ENCODE peak calls at places on chromosomes 13 and 19, in six cellular contexts. D is neural progenitor cell, F is H1, Z is K562, S is endodermal cell, X is Karpas-422. O is an unnamed sample.
A peak's percentile ranks its signal among the peaks of the same experiment; 100 is the strongest.

GRCh38 chr13:50798923-50799322 is 44.6 kb downstream of the DLEU7 start:
- DNase-seq in D (no peak), F (no peak), Z (no peak), S (no peak), X (no peak), O (no peak)

GRCh38 chr13:46296920-46297319 is 85.2 kb downstream of the LRRC63 start:
- DNase-seq in D (no peak), F (no peak), Z (peak; percentile 9), S (no peak), X (no peak), O (no peak)

GRCh38 chr19:42422576-42423461 is 4.4 kb downstream of the LIPE start:
- DNase-seq in D (no peak), F (no peak), Z (no peak), S (peak; percentile 74), X (peak; percentile 91), O (peak; percentile 44)

GRCh38 chr19:56333506-56333905 is 18.9 kb upstream of the ZSCAN5A start:
- DNase-seq in D (peak; percentile 48), F (no peak), Z (peak; percentile 48), S (peak; percentile 65), X (peak; percentile 88), O (peak; percentile 60)

GRCh38 chr19:49677901-49678674 is 1.0 kb downstream of the PRMT1 start:
- DNase-seq in D (peak; percentile 95), F (peak; percentile 72), Z (peak; percentile 68), S (peak; percentile 97), X (peak; percentile 96), O (peak; percentile 86)

GRCh38 chr19:29812080-29812880 is 489 bp downstream of the CCNE1 start:
- DNase-seq in D (peak; percentile 53), F (no peak), Z (peak; percentile 71), S (peak; percentile 61), X (peak; percentile 52), O (peak; percentile 33)

GRCh38 chr19:47324502-47324901 is 7.5 kb upstream of the C5AR2 start:
- DNase-seq in D (no peak), F (no peak), Z (no peak), S (no peak), X (no peak), O (no peak)

GRCh38 chr13:50577806-50578205 is 265.7 kb downstream of the DLEU7 start:
- DNase-seq in D (no peak), F (no peak), Z (no peak), S (no peak), X (no peak), O (no peak)

GRCh38 chr19:40104754-40105153 is 14.0 kb upstream of the ZNF780A start:
- DNase-seq in D (no peak), F (no peak), Z (no peak), S (no peak), X (no peak), O (no peak)

GRCh38 chr19:36573020-36573947 is at the start of gene ZNF529:
- DNase-seq in D (peak; percentile 97), F (peak; percentile 86), Z (peak; percentile 86), S (peak; percentile 98), X (peak; percentile 96), O (peak; percentile 93)

GRCh38 chr19:44746946-44747738 is 1.4 kb upstream of the BCL3 start:
- DNase-seq in D (peak; percentile 82), F (no peak), Z (peak; percentile 95), S (peak; percentile 93), X (no peak), O (peak; percentile 99)

GRCh38 chr19:51439021-51439465 is 19.2 kb downstream of the SIGLEC8 start:
- DNase-seq in D (peak; percentile 26), F (no peak), Z (peak; percentile 41), S (peak; percentile 54), X (peak; percentile 95), O (no peak)

GRCh38 chr19:14413765-14414171 is 5.4 kb downstream of the DDX39A start:
- DNase-seq in D (no peak), F (no peak), Z (no peak), S (no peak), X (no peak), O (no peak)

GRCh38 chr13:37138169-37138568 is 32.7 kb upstream of the CSNK1A1L start:
- DNase-seq in D (no peak), F (peak; percentile 0), Z (no peak), S (peak; percentile 56), X (no peak), O (no peak)

GRCh38 chr13:43489168-43489730 is 297.5 kb downstream of the ENOX1 start:
- DNase-seq in D (no peak), F (no peak), Z (no peak), S (no peak), X (no peak), O (peak; percentile 18)

GRCh38 chr13:114088863-114089262 is 43.6 kb downstream of the RASA3 start:
- DNase-seq in D (no peak), F (no peak), Z (no peak), S (no peak), X (no peak), O (no peak)

GRCh38 chr19:29887498-29887897 is 54.5 kb upstream of the URI1 start:
- DNase-seq in D (no peak), F (no peak), Z (peak; percentile 27), S (no peak), X (no peak), O (no peak)

GRCh38 chr13:113667771-113668490 is 912 bp downstream of the GRK1 start:
- DNase-seq in D (no peak), F (no peak), Z (no peak), S (peak; percentile 38), X (no peak), O (no peak)

GRCh38 chr13:80945328-80945727 is 604.4 kb upstream of the SPRY2 start:
- DNase-seq in D (peak; percentile 91), F (peak; percentile 25), Z (no peak), S (peak; percentile 85), X (no peak), O (no peak)

GRCh38 chr13:21546372-21546771 is 57.6 kb downstream of the MICU2 start:
- DNase-seq in D (no peak), F (no peak), Z (no peak), S (no peak), X (no peak), O (no peak)

GRCh38 chr19:30648321-30648720 is 276.1 kb downstream of the ZNF536 start:
- DNase-seq in D (no peak), F (no peak), Z (no peak), S (peak; percentile 68), X (no peak), O (no peak)

GRCh38 chr19:49114630-49115363 is 627 bp downstream of the LIN7B start:
- DNase-seq in D (peak; percentile 93), F (no peak), Z (peak; percentile 50), S (peak; percentile 88), X (peak; percentile 64), O (peak; percentile 69)

GRCh38 chr13:76266566-76266965 is 619.6 kb downstream of the KCTD12 start:
- DNase-seq in D (no peak), F (no peak), Z (no peak), S (no peak), X (no peak), O (no peak)

GRCh38 chr13:98972627-98973026 is 5.2 kb downstream of the DOCK9 start:
- DNase-seq in D (peak; percentile 41), F (no peak), Z (no peak), S (no peak), X (no peak), O (no peak)

GRCh38 chr13:36101157-36101556 is 30.0 kb downstream of the DCLK1 start:
- DNase-seq in D (no peak), F (no peak), Z (no peak), S (no peak), X (no peak), O (no peak)

GRCh38 chr13:74021507-74021906 is 112.7 kb downstream of the KLF12 start:
- DNase-seq in D (no peak), F (no peak), Z (no peak), S (no peak), X (no peak), O (no peak)

GRCh38 chr13:30805603-30806011 is 70.3 kb downstream of the ALOX5AP start:
- DNase-seq in D (no peak), F (no peak), Z (no peak), S (no peak), X (peak; percentile 28), O (no peak)
- H3K9ac ChIP-seq in D (no peak overlapping the region), F (no peak overlapping the region), Z (no peak overlapping the region), S (no peak overlapping the region), X (no peak overlapping the region), O (no peak overlapping the region)

DNA sequence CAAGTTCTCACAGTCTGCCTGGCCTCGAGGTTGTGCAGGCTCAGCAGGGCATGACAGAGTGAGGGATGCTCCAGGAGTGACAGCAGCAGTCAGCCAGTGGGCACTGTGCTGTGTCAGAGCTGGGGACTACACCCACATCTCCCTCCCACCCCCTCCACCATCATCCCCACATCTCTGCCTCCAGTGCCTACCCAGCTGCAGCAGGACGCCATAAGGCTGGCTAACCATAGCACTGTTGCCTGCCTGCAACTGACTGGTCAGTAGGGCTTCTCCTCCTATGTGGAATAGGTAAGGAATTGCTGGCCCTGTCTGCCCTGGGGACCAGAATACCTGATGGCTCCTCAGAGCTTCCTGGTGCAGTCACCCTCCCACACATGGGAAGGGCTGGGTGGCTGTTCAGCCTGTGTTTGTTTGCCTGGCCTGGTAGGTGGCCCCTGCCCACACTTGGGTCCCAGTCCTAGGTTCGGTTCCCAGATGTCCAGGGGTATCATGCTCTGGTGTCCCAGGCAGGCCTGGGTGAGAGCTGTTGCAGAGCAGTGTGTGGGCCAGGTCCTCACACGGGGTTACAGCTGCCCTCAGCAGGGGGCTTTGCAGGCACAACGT is 15.7 kb downstream of the GPI start:
- DNase-seq in D (no peak), F (no peak), Z (no peak), S (no peak), X (no peak), O (no peak)
- H3K36me3 ChIP-seq in D (no peaks in the 10 kb centered on the region), F (peaks cover 73% of the 10 kb centered on the region), Z (peaks cover 92% of the 10 kb centered on the region), S (peaks cover 68% of the 10 kb centered on the region), X (peaks cover 75% of the 10 kb centered on the region), O (peaks cover 64% of the 10 kb centered on the region)

GRCh38 chr19:13172335-13173128 is 22.3 kb downstream of the IER2 start:
- DNase-seq in D (no peak), F (no peak), Z (peak; percentile 68), S (no peak), X (peak; percentile 24), O (peak; percentile 92)
- H3K4me1 ChIP-seq in D (no peaks in the 10 kb centered on the region), F (peaks cover 5% of the 10 kb centered on the region), Z (peaks cover 28% of the 10 kb centered on the region), S (no peaks in the 10 kb centered on the region), X (no peaks in the 10 kb centered on the region), O (peaks cover 29% of the 10 kb centered on the region)

GRCh38 chr13:29924951-29925350 is 74.5 kb upstream of the UBL3 start:
- DNase-seq in D (no peak), F (no peak), Z (no peak), S (no peak), X (no peak), O (no peak)
- H3K9ac ChIP-seq in D (no peak overlapping the region), F (no peak overlapping the region), Z (no peak overlapping the region), S (no peak overlapping the region), X (no peak overlapping the region), O (peak overlapping the region; percentile 15)